ENCODE peak calls at places on chromosome 22, in nine cellular contexts. P is HCT116, G is SK-N-SH, R is HL-60, I is GM12891, Y is GM23338, M is prostate gland, J is spleen, A is vagina. B is an unnamed sample.

GRCh38 chr22:48268771-48269552 is 1506.5 kb downstream of the TBC1D22A start:
- DNase-seq in G (no peak), Y (no peak), P (no peak), M (no peak), I (no peak), A (no peak), R (no peak), J (no peak), B (no peak)

GRCh38 chr22:20509344-20510047 is 2.1 kb downstream of the MED15 start:
- DNase-seq in A (no peak), P (no peak), J (peak; percentile 79), R (peak; percentile 87), M (peak; percentile 67), G (peak; percentile 48), I (no peak), Y (peak; percentile 41), B (peak; percentile 89)

GRCh38 chr22:47190276-47190956 is 428.0 kb downstream of the TBC1D22A start:
- DNase-seq in Y (no peak), G (no peak), J (peak; percentile 61), P (no peak), A (no peak), R (no peak), M (no peak), I (no peak), B (peak; percentile 47)

GRCh38 chr22:43854151-43854785 is 8.0 kb downstream of the SULT4A1 start:
- DNase-seq in G (no peak), P (no peak), R (no peak), J (peak; percentile 58), Y (no peak), I (no peak), M (no peak), A (no peak), B (peak; percentile 46)

GRCh38 chr22:30040499-30041055 is 39.7 kb upstream of the HORMAD2 start:
- DNase-seq in G (no peak), A (no peak), Y (no peak), J (no peak), M (no peak), I (no peak), P (no peak), R (peak; percentile 70), B (peak; percentile 50)

GRCh38 chr22:16949561-16949960 is 58.5 kb downstream of the GAB4 start:
- DNase-seq in G (no peak), P (peak; percentile 29), Y (no peak), A (peak; percentile 54), J (no peak), I (no peak), R (no peak), M (peak; percentile 7), B (no peak)

GRCh38 chr22:25347752-25348102 is 128.3 kb downstream of the CRYBB2 start:
- DNase-seq in Y (no peak), I (no peak), P (no peak), J (no peak), R (no peak), M (no peak), G (no peak), A (no peak), B (no peak)

GRCh38 chr22:32622004-32622761 is 147.6 kb downstream of the FBXO7 start:
- DNase-seq in M (no peak), R (no peak), G (no peak), J (peak; percentile 56), Y (peak; percentile 94), A (no peak), I (no peak), P (no peak), B (peak; percentile 89)

GRCh38 chr22:44521326-44521725 is 23.3 kb upstream of the RTL6 start:
- DNase-seq in R (no peak), J (no peak), I (no peak), G (no peak), M (no peak), P (no peak), Y (no peak), A (no peak), B (peak; percentile 51)

GRCh38 chr22:24855794-24856193 is 49.8 kb downstream of the SGSM1 start:
- DNase-seq in P (no peak), J (no peak), R (no peak), M (no peak), G (no peak), I (no peak), Y (no peak), A (no peak), B (no peak)

GRCh38 chr22:26563022-26563421 is 26.9 kb downstream of the TPST2 start:
- DNase-seq in R (no peak), J (no peak), G (no peak), M (no peak), A (no peak), I (no peak), P (no peak), Y (peak; percentile 49), B (no peak)

GRCh38 chr22:33044059-33044458 is 14.1 kb downstream of the SYN3 start:
- DNase-seq in G (no peak), J (no peak), Y (no peak), M (no peak), R (no peak), A (no peak), P (no peak), I (no peak), B (no peak)

GRCh38 chr22:11042116-11042515 is 4485.9 kb upstream of the OR11H1 start:
- DNase-seq in R (no peak), G (no peak), I (no peak), P (no peak), J (no peak), A (peak; percentile 85), M (no peak), Y (no peak), B (no peak)

GRCh38 chr22:38415561-38416321 is 39.3 kb downstream of the KCNJ4 start:
- DNase-seq in P (no peak), R (peak; percentile 8), J (peak; percentile 64), A (peak; percentile 70), G (no peak), Y (peak; percentile 69), M (no peak), I (no peak), B (peak; percentile 50)
- TF ChIP-seq POLR2AphosphoS5 in P (no peak), R (no peak), J (no peak), A (no peak), G (no peak), Y (no peak), M (no peak), I (no peak), B (no peak)

DNA sequence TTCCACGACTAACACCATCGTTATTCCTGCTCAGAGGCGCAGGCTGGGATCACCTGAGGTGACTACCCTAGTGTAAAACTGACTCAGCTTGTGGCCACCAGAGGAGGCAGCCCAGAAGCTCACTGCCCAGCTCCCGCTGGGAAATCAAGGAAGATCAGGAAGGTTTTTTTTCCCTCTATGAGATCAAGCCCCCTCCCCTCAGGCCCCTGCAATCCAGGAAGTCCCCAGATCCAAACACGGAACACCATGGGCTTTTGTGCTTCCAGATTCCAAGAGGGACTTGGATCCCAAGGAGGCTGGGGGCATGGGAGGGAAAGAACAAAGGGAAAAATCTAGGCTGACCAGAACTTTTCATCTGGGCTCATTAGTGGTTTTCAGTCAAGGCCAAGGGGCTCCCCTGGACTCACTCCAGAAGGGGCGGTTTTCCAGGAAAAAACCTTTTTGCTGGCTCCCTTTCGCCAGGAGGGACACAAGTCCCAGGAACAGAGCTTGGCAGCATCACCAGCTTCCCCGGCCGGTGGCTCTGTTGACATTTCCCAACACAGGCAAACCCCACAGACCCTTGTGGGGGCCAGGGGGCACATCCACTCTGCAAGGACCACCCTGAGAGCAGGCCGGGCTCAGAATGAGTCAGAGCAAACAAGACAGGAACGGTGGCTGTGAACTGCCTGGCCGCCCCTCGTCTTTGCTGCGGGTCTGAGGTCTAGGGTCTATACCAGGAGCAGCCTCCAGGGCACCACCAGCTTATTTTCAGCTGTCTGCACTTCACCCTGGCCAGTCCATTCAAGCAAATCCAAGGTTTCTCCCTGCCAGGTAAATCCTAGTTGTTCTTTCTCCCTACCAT is 36.8 kb downstream of the MYH9 start:
- DNase-seq in I (no peak), G (no peak), R (no peak), J (no peak), P (no peak), M (no peak), A (no peak), Y (no peak), B (no peak)
- TF ChIP-seq POLR2AphosphoS5 in I (no peak), G (no peak), R (no peak), J (no peak), P (no peak), M (no peak), A (no peak), Y (no peak), B (peak; percentile 47)

DNA sequence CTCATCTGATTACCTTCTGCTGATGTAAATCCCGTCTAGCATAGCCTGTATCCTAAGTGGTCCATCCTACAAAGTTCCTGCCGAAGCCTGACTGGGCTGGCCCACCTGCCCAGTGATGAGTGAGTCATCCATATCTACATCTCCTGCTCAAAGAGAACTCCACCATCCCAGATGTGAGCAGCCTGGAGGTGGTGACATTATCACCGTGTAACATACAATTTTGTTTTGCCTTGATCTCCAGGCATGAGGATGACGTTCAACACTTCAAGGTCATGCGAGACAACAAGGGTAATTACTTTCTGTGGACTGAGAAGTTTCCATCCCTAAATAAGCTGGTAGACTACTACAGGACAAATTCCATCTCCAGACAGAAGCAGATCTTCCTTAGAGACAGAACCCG is 5.6 kb downstream of the TMA7B start:
- DNase-seq in R (no peak), P (no peak), G (no peak), Y (no peak), A (no peak), I (no peak), M (peak; percentile 31), J (no peak), B (no peak)
- TF ChIP-seq POLR2AphosphoS5 in R (no peak), P (no peak), G (no peak), Y (no peak), A (no peak), I (no peak), M (no peak), J (no peak), B (no peak)

GRCh38 chr22:49996532-49997220 is 15.9 kb downstream of the IL17REL start:
- DNase-seq in Y (no peak), G (no peak), P (no peak), R (no peak), I (no peak), M (no peak), J (no peak), A (peak; percentile 65), B (peak; percentile 60)

GRCh38 chr22:49998718-49999062 is 13.9 kb downstream of the IL17REL start:
- DNase-seq in G (no peak), A (no peak), J (no peak), M (no peak), Y (no peak), P (no peak), I (no peak), R (no peak), B (no peak)

GRCh38 chr22:49996192-49996531 is 16.4 kb downstream of the IL17REL start:
- DNase-seq in P (no peak), G (no peak), M (no peak), R (no peak), Y (no peak), I (no peak), J (no peak), A (peak; percentile 83), B (no peak)

GRCh38 chr22:49997932-49998717 is 14.4 kb downstream of the IL17REL start:
- DNase-seq in M (no peak), A (peak; percentile 64), P (no peak), J (no peak), R (no peak), G (peak; percentile 28), I (no peak), Y (no peak), B (no peak)

DNA sequence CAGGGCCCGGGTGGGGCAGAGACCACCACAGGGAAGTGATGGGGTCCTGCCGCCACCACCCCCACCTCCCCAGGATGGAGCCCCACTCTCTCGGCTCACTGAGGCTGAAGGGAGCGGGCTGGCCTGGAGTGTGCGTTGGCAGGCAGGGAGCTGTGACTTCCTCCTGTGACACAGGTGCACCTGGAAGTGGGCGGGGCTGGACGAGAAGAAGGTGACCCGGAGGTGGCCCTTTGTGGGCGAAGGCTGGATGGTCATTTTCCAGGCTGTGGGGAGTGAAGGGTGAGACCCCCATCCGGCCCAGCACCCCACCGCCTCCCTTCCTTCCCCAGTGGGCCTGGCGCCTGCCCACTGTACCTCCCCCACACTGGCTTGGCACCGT is 15.4 kb downstream of the IL17REL start:
- DNase-seq in J (no peak), P (no peak), Y (no peak), R (no peak), G (no peak), M (no peak), A (peak; percentile 69), I (no peak), B (peak; percentile 60)
- TF ChIP-seq POLR2AphosphoS5 in J (no peak), P (no peak), Y (no peak), R (no peak), G (no peak), M (no peak), A (no peak), I (no peak), B (no peak)